ENCODE peak calls at places on chromosomes 6 and 20, in nine cellular contexts. U is tibial nerve, W is breast epithelium, E is H1, Q is lower lobe of right lung, Y is upper lobe of right lung, V is ascending aorta, H is cardiac fibroblast, B is uterus. F is an unnamed sample.

GRCh38 chr20:22385602-22386299 is 198.6 kb downstream of the FOXA2 start:
- DNase-seq in Q (no peak), Y (no peak), U (no peak), W (no peak), B (no peak), E (no peak), V (no peak), H (no peak), F (peak; percentile 8)

GRCh38 chr20:63873477-63873971 is 8.5 kb downstream of the TPD52L2 start:
- DNase-seq in B (no peak), Q (peak; percentile 69), H (peak; percentile 96), U (peak; percentile 57), E (no peak), W (no peak), Y (no peak), V (peak; percentile 41), F (no peak)

GRCh38 chr6:136751478-136751956 is 40.8 kb downstream of the MAP3K5 start:
- DNase-seq in Y (no peak), H (no peak), E (no peak), W (no peak), U (no peak), B (no peak), V (no peak), Q (no peak), F (no peak)

GRCh38 chr6:56875961-56876360 is 78.9 kb upstream of the BEND6 start:
- DNase-seq in U (no peak), B (no peak), V (no peak), Y (no peak), W (no peak), Q (no peak), H (peak; percentile 47), E (no peak), F (no peak)

GRCh38 chr6:26125015-26125690 is 37.9 kb downstream of the HFE start:
- DNase-seq in U (peak; percentile 35), H (peak; percentile 34), Q (peak; percentile 58), Y (no peak), V (no peak), W (no peak), B (no peak), E (no peak), F (no peak)

GRCh38 chr6:30127238-30128093 is 8.5 kb upstream of the TRIM40 start:
- DNase-seq in U (no peak), W (no peak), H (no peak), V (no peak), Q (no peak), Y (no peak), E (no peak), B (no peak), F (no peak)

GRCh38 chr6:146598785-146599405 is at the start of gene ADGB:
- DNase-seq in W (no peak), U (no peak), H (peak; percentile 53), B (peak; percentile 49), Y (peak; percentile 86), Q (peak; percentile 82), V (no peak), E (peak; percentile 29), F (peak; percentile 5)

GRCh38 chr6:121620002-121620740 is 184.7 kb downstream of the GJA1 start:
- DNase-seq in Q (no peak), W (no peak), V (no peak), U (no peak), B (no peak), Y (no peak), E (no peak), H (no peak), F (no peak)

GRCh38 chr6:36822506-36823269 is 16.6 kb downstream of the CPNE5 start:
- DNase-seq in V (no peak), E (no peak), B (no peak), H (peak; percentile 81), Y (no peak), U (no peak), W (no peak), Q (no peak), F (no peak)

GRCh38 chr6:108835218-108835850 is 12.9 kb upstream of the ARMC2 start:
- DNase-seq in Y (peak; percentile 91), E (no peak), Q (peak; percentile 91), U (peak; percentile 92), W (peak; percentile 83), B (peak; percentile 85), V (peak; percentile 58), H (peak; percentile 87), F (peak; percentile 87)
- TF ChIP-seq CTCF in Y (peak; percentile 96), E (peak; percentile 98), Q (peak; percentile 98), U (peak; percentile 95), W (peak; percentile 94), B (peak; percentile 89), V (peak; percentile 93), H (peak; percentile 89), F (peak; percentile 95)

DNA sequence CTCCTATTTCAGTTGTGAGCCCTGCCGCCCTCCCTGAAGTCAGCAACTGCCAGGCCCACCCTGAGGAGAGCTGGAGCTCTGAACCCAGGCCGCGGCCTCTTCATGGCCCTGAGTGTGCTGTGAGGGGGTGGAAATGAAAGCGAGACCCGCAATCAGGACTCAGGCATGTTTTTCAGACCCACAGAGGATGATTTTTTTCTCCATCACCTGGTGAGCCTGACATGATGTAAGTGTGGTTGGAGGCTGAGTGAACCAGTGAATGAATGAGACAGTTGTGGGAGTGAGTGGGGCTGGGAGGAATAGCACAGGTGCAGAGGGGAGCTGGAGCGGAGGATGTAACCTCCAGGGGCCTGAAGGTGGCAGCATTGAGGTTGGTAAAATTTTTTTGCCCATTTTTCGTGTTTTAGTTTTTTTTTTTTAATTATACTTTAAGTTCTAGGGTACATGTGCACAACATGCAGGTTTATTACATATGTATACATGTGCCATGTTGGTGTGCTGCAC is 18.3 kb downstream of the RAET1L start:
- DNase-seq in Y (no peak), Q (no peak), W (no peak), V (no peak), H (peak; percentile 23), B (no peak), U (no peak), E (no peak), F (peak; percentile 37)
- TF ChIP-seq CTCF in Y (peak; percentile 50), Q (peak; percentile 39), W (no peak), V (no peak), H (peak; percentile 54), B (no peak), U (no peak), E (peak; percentile 76), F (no peak)

DNA sequence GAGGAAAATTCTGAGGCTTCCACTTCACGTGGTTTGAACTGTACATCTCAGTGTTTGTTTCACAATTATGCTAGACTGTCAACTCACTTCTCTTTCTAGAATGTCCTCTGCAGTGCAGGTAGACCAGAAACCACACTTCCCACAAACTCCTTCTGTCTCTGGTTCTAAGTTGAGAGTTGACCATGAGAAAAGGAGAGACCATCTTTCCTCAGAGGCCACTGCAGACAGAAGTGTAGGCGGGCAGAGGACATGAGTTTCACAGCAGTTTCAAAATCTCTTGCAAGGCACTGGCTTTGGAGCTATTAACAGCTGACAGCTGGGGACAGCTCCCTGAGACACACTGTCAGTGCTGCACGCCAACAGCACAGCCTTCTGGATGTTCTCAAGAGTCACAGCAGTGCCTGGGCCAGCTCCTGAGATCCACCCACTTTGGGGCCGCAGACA is 55.4 kb upstream of the MOXD1 start:
- DNase-seq in B (no peak), E (no peak), Y (peak; percentile 70), V (no peak), U (no peak), W (no peak), Q (peak; percentile 64), H (no peak), F (no peak)
- TF ChIP-seq CTCF in B (no peak), E (no peak), Y (peak; percentile 20), V (no peak), U (no peak), W (no peak), Q (no peak), H (no peak), F (no peak)

DNA sequence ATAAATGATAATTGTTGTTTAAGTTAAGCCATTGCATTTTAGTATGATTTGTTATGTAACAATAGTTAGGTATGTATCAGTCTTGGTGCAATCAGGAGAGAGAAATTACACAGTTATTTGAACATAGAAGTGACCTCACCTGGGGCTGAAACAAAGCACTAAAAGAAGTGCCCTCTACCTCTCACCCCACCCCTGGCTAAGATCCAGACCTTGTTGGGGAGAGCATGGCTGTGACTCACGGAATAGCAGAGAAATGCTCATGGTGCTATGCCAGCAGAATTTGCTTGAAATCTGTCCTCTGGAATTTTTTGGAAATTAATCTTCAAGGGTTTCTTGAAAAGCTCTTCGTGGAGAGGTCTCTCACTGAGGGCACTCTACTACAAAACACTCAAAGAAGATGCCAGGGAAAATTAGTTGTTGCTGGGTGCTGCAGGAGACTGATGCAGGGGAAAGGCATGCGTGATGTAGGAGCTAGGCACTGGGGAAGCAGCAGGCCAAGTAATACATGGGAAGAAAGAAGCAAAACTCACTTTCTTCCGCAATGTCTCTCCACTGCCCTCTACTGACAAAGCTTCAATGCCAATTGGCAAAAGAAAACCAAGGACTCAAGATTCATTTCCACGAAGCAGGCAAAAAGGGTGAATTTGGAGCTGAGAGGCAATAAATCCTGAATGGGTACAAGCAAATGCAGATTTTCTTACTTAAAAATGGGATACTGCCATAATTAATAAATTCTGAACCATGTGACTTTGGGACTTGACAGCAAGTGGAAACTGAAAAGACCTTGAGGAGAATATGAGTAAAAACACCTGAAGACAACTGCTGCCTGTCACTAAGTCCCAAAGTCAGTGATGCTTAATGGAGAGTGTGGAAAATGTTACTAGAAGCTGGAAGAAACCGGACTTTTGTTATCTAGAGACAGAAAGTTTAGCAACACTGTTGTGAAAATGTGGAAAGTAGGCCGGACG is 136.3 kb upstream of the ZNF184 start:
- DNase-seq in Y (no peak), Q (no peak), V (no peak), H (peak; percentile 88), W (no peak), E (no peak), B (no peak), U (no peak), F (peak; percentile 78)
- TF ChIP-seq CTCF in Y (peak; percentile 57), Q (peak; percentile 48), V (no peak), H (peak; percentile 87), W (no peak), E (no peak), B (no peak), U (no peak), F (peak; percentile 83)

GRCh38 chr20:50291428-50292323 is 101.0 kb downstream of the CEBPB start:
- DNase-seq in B (no peak), U (no peak), H (no peak), W (no peak), E (no peak), V (no peak), Q (no peak), Y (no peak), F (no peak)
- TF ChIP-seq CTCF in B (no peak), U (no peak), H (no peak), W (no peak), E (no peak), V (no peak), Q (no peak), Y (no peak), F (no peak)

DNA sequence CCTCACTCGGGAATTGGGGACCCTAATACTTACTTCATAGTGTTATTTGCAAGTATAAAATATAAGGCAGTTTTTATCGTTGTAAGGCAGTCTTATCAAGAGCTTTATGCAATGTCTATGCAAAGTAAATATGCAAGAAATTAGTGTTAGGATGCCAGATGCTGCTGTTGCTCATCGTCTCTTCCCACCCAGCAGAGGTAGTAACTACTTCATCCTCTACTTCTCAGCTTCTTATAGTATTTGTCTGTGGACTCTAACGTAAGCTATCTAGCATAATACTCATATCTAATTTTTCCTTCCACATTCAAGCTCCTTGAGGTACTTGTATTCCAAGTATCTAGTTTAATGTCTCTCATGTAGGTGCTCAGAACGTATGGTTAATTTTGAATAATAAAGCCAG is 11.6 kb downstream of the PLCG1 start:
- DNase-seq in B (no peak), H (no peak), Y (no peak), E (no peak), Q (no peak), W (no peak), V (no peak), U (no peak), F (no peak)
- TF ChIP-seq CTCF in B (no peak), H (no peak), Y (no peak), E (no peak), Q (no peak), W (no peak), V (no peak), U (no peak), F (no peak)

GRCh38 chr6:52749546-52750152 is 13.6 kb downstream of the GSTA2 start:
- DNase-seq in W (no peak), H (no peak), Q (no peak), E (no peak), V (no peak), B (no peak), Y (no peak), U (no peak), F (no peak)
- TF ChIP-seq CTCF in W (no peak), H (no peak), Q (no peak), E (no peak), V (no peak), B (no peak), Y (no peak), U (no peak), F (no peak)

F was measured in Calu3.